ENCODE peak calls at places on chromosomes 6 and 20, in nine cellular contexts. W, A, S, T, G, Z, J, V and Q are unnamed samples.

GRCh38 chr6:130470777-130471176 is 105.0 kb downstream of the TMEM200A start:
- DNase-seq in W (no peak), A (no peak), S (no peak), T (no peak), G (no peak), Z (no peak), J (no peak), V (no peak), Q (no peak)

GRCh38 chr20:3543901-3544507 is 73.2 kb downstream of the ATRN start:
- DNase-seq in W (peak), A (no peak), S (no peak), T (no peak), G (peak), Z (peak), J (peak), V (no peak), Q (peak)

GRCh38 chr6:1631251-1631650 is 21.5 kb downstream of the FOXC1 start:
- DNase-seq in W (no peak), A (no peak), S (no peak), T (peak), G (no peak), Z (no peak), J (no peak), V (no peak), Q (no peak)

GRCh38 chr20:48010623-48011022 is 225.3 kb upstream of the SULF2 start:
- DNase-seq in W (no peak), A (no peak), S (no peak), T (no peak), G (no peak), Z (no peak), J (no peak), V (no peak), Q (no peak)

GRCh38 chr20:4151991-4152695 is 136.8 kb upstream of the RNF24 start:
- DNase-seq in W (peak), A (peak), S (no peak), T (no peak), G (peak), Z (no peak), J (no peak), V (peak), Q (no peak)

GRCh38 chr20:37226889-37227288 is 34.7 kb downstream of the GHRH start:
- DNase-seq in W (peak), A (peak), S (no peak), T (no peak), G (no peak), Z (no peak), J (no peak), V (peak), Q (no peak)

GRCh38 chr6:151002562-151002961 is 137.1 kb downstream of the MTHFD1L start:
- DNase-seq in W (no peak), A (no peak), S (no peak), T (no peak), G (no peak), Z (no peak), J (no peak), V (no peak), Q (no peak)

GRCh38 chr20:58042626-58043025 is 185.8 kb downstream of the ANKRD60 start:
- DNase-seq in W (no peak), A (no peak), S (no peak), T (no peak), G (no peak), Z (no peak), J (no peak), V (no peak), Q (no peak)

GRCh38 chr6:25122622-25123237 is 156.4 kb upstream of the CARMIL1 start:
- DNase-seq in W (no peak), A (no peak), S (peak), T (no peak), G (no peak), Z (no peak), J (no peak), V (no peak), Q (no peak)

GRCh38 chr6:125183391-125183790 is 29.8 kb downstream of the TPD52L1 start:
- DNase-seq in W (peak), A (no peak), S (no peak), T (no peak), G (no peak), Z (no peak), J (no peak), V (no peak), Q (no peak)

DNA sequence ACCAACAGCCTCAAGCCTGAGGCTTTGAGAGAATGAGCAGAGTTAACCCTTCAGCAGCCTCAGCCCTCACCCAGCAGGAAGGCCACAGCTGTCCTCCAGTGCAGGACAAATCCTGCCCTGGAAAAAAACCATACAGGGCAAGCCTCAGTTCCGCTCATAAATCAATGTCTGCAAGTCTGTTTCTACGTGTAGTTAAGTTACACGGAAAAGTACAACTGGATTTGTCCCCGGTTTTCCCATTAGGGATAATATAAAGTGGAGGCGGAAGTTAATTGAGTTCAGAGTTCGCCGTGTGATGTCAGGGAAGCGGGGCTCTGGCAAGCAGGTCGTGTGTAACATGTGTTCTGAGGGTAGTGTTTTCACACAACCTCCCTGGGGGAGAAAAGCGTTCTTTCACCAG is 44.2 kb upstream of the EYA2 start:
- DNase-seq in W (no peak), A (no peak), S (no peak), T (no peak), G (no peak), Z (peak), J (no peak), V (no peak), Q (no peak)
- H3K27ac ChIP-seq in W (no peak), A (no peak), S (no peak), T (no peak), G (no peak), Z (peak), J (no peak), V (no peak), Q (no peak)

GRCh38 chr6:159170999-159171712 is 2.0 kb downstream of the FNDC1 start:
- DNase-seq in W (peak), A (no peak), S (no peak), T (no peak), G (peak), Z (peak), J (peak), V (peak), Q (no peak)

GRCh38 chr6:159178847-159179246 is 9.6 kb downstream of the FNDC1 start:
- DNase-seq in W (no peak), A (no peak), S (no peak), T (no peak), G (no peak), Z (no peak), J (no peak), V (no peak), Q (no peak)

GRCh38 chr6:159172066-159172465 is 2.9 kb downstream of the FNDC1 start:
- DNase-seq in W (peak), A (no peak), S (no peak), T (no peak), G (no peak), Z (no peak), J (no peak), V (no peak), Q (no peak)

GRCh38 chr6:159170333-159170672 is 1.1 kb downstream of the FNDC1 start:
- DNase-seq in W (peak), A (no peak), S (no peak), T (no peak), G (no peak), Z (no peak), J (no peak), V (no peak), Q (no peak)

DNA sequence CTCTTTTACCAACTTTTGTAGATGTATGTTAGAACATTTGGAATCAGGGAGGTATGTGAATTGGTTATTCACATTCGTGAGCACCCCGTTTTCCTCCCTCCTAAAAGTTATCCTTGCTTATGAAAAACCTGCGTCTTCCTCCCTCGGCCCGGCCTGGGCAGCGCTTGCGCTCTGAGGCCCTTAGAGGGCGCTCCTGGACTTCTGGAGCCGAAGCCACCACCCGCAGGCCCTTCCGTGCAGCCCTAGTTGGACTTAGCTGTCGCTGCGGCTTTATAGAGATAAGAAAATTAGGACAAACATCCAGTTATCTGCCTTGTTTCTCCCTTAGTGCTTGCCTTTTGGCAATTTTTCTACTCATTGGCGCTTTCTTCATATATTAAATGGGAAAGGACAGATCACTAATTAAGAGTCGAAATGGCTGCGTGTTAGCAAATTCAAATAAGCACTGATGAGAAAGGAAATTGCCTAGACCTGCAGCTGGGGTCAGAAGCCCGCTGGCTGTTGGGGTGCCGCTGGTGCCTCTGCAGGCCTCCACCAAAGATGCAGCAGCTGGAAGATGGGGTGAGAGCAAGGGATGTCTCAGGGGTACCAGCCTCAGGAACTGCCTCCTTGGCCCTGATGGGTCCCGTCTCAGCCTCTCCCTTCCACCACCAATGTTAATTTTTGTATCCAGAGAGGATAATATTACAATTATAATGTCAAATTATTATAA is 5.2 kb downstream of the FNDC1 start:
- DNase-seq in W (peak), A (peak), S (peak), T (peak), G (peak), Z (peak), J (peak), V (peak), Q (peak)
- TF ChIP-seq CTCF in W (peak), A (peak), S (peak), T (peak), G (peak), Z (peak), J (peak), V (peak), Q (peak)

GRCh38 chr6:154598403-154598802 is 87.9 kb upstream of the CNKSR3 start:
- DNase-seq in W (no peak), A (no peak), S (no peak), T (no peak), G (no peak), Z (no peak), J (no peak), V (no peak), Q (no peak)
- H3K27ac ChIP-seq in W (no peak), A (no peak), S (no peak), T (no peak), G (no peak), Z (no peak), J (no peak), V (no peak), Q (no peak)

DNA sequence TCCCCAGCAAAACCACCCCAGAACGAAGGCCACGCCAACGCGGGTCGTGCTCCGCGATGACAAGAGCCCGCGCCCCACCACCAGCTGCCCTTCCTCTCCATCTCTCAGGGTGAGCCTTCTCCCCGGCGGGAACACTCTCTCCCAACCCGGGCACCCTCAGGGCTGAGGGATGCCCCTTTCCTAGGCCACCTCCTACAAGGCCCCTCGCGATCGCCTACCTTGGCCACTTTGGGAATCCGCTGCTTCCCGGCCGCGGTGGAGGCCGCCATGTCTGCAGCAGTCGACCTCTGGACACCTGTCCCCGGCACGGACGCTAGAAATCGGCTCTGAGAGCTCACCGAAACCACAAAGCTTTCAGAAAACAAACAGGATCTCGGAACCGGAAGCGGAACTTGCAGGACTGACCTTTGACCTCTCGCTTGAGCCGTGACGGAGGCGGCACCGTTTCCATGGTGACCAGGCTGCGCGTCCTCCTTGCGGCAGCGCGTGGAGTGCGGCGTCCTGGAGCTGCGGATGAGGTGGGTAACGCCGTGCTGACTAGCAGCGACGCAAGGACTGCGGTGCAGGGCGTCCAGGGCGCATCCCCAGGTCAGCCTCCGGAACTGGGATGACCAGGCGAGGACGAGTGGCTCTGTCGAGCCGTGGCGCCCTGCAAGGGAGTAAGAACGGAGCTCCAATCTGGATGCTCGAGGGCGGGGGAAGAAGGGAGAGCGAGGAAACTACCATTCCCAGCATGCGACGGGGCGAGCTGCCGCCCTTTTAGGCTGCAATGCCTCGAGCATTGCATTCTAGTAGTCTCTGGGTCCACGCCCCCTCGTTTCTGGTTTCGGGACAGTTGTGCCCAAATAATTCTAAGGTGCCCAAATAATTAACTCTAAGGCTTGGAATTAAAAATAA is at the start of the genes CFAP61 and CRNKL1:
- DNase-seq in W (peak), A (peak), S (peak), T (peak), G (peak), Z (peak), J (peak), V (peak), Q (peak)
- TF ChIP-seq CTCF in W (no peak), A (peak), S (peak), T (no peak), G (no peak), Z (no peak), J (no peak), V (no peak), Q (no peak)

DNA sequence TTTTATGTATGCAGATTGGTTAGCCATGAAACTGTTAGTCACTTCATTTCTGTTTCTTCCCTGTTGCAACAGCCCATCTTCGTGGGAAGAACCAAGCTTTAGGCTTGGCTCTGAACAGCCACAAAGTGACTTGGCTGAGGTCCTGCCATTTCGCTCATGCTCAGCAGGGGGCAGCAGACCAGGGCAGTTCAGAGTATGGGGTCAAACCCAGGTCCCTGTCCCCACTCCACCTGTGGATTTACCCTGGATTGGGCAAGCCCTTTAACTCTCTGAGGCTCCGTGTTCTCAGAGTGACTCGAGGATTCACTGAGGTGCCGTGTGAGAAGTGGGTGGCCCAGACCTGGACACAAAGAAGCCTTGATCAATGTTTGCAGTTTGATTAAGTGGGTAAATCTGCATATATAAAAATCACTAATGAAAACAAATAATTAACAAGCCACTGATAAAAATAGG is 19.8 kb upstream of the MAP1LC3A start:
- DNase-seq in W (no peak), A (peak), S (no peak), T (no peak), G (peak), Z (peak), J (no peak), V (peak), Q (peak)
- H3K27ac ChIP-seq in W (no peak), A (no peak), S (no peak), T (no peak), G (no peak), Z (no peak), J (no peak), V (no peak), Q (no peak)

GRCh38 chr6:159169193-159169555 is at the start of gene FNDC1:
- DNase-seq in W (no peak), A (no peak), S (no peak), T (no peak), G (no peak), Z (peak), J (no peak), V (peak), Q (peak)
- TF ChIP-seq CTCF in W (no peak), A (no peak), S (no peak), T (no peak), G (peak), Z (peak), J (no peak), V (no peak), Q (peak)

GRCh38 chr6:20856681-20857288 is 322.5 kb downstream of the CDKAL1 start:
- DNase-seq in W (no peak), A (no peak), S (no peak), T (no peak), G (no peak), Z (no peak), J (no peak), V (no peak), Q (no peak)
- H3K27ac ChIP-seq in W (no peak), A (no peak), S (no peak), T (no peak), G (no peak), Z (no peak), J (no peak), V (no peak), Q (no peak)